ENCODE peak calls at places on chromosomes 2 and 18, in ten cellular contexts. T is gastrocnemius medialis; J is gastroesophageal sphincter; C is stimulated activated effector memory CD8-positive, alpha-beta T cell treated with anti-CD3 and anti-CD28 coated beads, Interleukin-12 subunit alpha, Interleukin-12 subunit beta, amount 100 ng/mL, for 72 hours; R is left lung; W is CD8-positive, alpha-beta T cell; P is psoas muscle; G is naive thymus-derived CD8-positive, alpha-beta T cell; N is CD4-positive, alpha-beta T cell; F is activated naive CD8-positive, alpha-beta T cell treated with anti-CD3 and anti-CD28 coated beads, Interleukin-2, amount 50 U/mL, for 24 hours. A is an unnamed sample.

GRCh38 chr18:45837283-45838070 is 12.0 kb downstream of the SIGLEC15 start:
- ATAC-seq in J (peak), W (peak), C (peak), F (peak), P (peak), T (no peak), N (peak), R (peak), G (peak), A (peak)

GRCh38 chr2:219386532-219387280 is 1.0 kb downstream of the DNPEP start:
- ATAC-seq in W (no peak), C (no peak), F (no peak), J (no peak), P (no peak), G (no peak), R (no peak), T (peak), N (no peak), A (no peak)

GRCh38 chr18:24704921-24705620 is 244.6 kb downstream of the HRH4 start:
- ATAC-seq in N (no peak), R (no peak), W (no peak), G (no peak), J (no peak), F (no peak), P (no peak), T (no peak), C (no peak), A (no peak)

GRCh38 chr18:8858888-8859511 is 153.6 kb downstream of the MTCL1 start:
- ATAC-seq in W (no peak), R (peak), G (no peak), C (no peak), F (no peak), P (peak), N (no peak), J (peak), T (peak), A (no peak)

GRCh38 chr18:68121308-68121707 is 593.6 kb downstream of the TMX3 start:
- ATAC-seq in N (no peak), J (no peak), P (no peak), F (no peak), G (no peak), C (no peak), T (no peak), R (no peak), W (no peak), A (no peak)

GRCh38 chr2:179440642-179441251 is 176.1 kb upstream of the SESTD1 start:
- ATAC-seq in C (no peak), J (no peak), W (no peak), T (no peak), N (no peak), G (no peak), R (peak), F (no peak), P (peak), A (no peak)

GRCh38 chr2:69789129-69789528 is 40.3 kb upstream of the GMCL1 start:
- ATAC-seq in F (no peak), N (no peak), J (peak), T (peak), C (no peak), G (no peak), P (no peak), R (peak), W (no peak), A (no peak)

GRCh38 chr2:238554468-238555184 is 127.9 kb downstream of the ASB1 start:
- ATAC-seq in P (no peak), J (no peak), F (no peak), T (no peak), R (no peak), W (no peak), G (no peak), N (no peak), C (no peak), A (no peak)

GRCh38 chr2:107072150-107072940 is 186.4 kb upstream of the ST6GAL2 start:
- ATAC-seq in G (no peak), R (no peak), T (no peak), P (no peak), J (no peak), N (no peak), C (no peak), W (no peak), F (no peak), A (no peak)

GRCh38 chr2:234446404-234447076 is 50.3 kb downstream of the ARL4C start:
- ATAC-seq in N (peak), F (peak), C (peak), T (peak), W (peak), G (peak), R (peak), P (peak), J (peak), A (peak)

GRCh38 chr2:219484343-219485200 is 14.1 kb upstream of the GMPPA start:
- ATAC-seq in F (peak), W (peak), J (no peak), G (peak), C (peak), P (no peak), N (peak), T (no peak), R (peak), A (no peak)

GRCh38 chr2:71275939-71276310 is 49.0 kb upstream of the PAIP2B start:
- ATAC-seq in G (no peak), C (no peak), W (no peak), R (no peak), P (no peak), N (no peak), T (no peak), J (no peak), F (peak), A (no peak)

GRCh38 chr2:38260469-38260868 is 116.6 kb downstream of the ATL2 start:
- ATAC-seq in T (no peak), C (peak), F (peak), P (no peak), W (no peak), R (no peak), G (no peak), N (no peak), J (no peak), A (peak)

GRCh38 chr2:210007895-210008294 is 5.5 kb downstream of the RPE start:
- ATAC-seq in C (no peak), T (no peak), W (no peak), R (peak), N (no peak), G (no peak), P (no peak), F (no peak), J (no peak), A (no peak)

GRCh38 chr2:1972948-1973347 is 228.6 kb upstream of the PXDN start:
- ATAC-seq in W (no peak), C (no peak), J (no peak), T (no peak), G (no peak), N (no peak), F (no peak), P (no peak), R (no peak), A (no peak)

GRCh38 chr2:44655401-44655864 is 286.1 kb upstream of the SIX3 start:
- ATAC-seq in J (no peak), T (no peak), C (no peak), P (no peak), F (no peak), W (no peak), N (no peak), G (no peak), R (no peak), A (no peak)

GRCh38 chr2:178327516-178327915 is 123.5 kb downstream of the PRKRA start:
- ATAC-seq in F (no peak), T (no peak), J (no peak), W (no peak), G (no peak), C (no peak), R (peak), N (no peak), P (no peak), A (no peak)

GRCh38 chr2:15577071-15577706 is 14.5 kb upstream of the DDX1 start:
- ATAC-seq in W (peak), F (peak), P (peak), N (peak), C (peak), R (peak), G (peak), T (peak), J (peak), A (peak)

GRCh38 chr2:236075802-236076201 is 92.4 kb downstream of the GBX2 start:
- ATAC-seq in W (no peak), T (no peak), N (no peak), F (no peak), P (no peak), C (no peak), J (no peak), G (no peak), R (no peak), A (no peak)

GRCh38 chr2:237671466-237672173 is 44.2 kb downstream of the LRRFIP1 start:
- ATAC-seq in F (no peak), J (no peak), P (no peak), W (no peak), N (no peak), G (no peak), T (no peak), R (no peak), C (no peak), A (no peak)

GRCh38 chr2:99471635-99472326 is 18.0 kb downstream of the REV1 start:
- ATAC-seq in F (no peak), T (no peak), W (peak), P (no peak), J (no peak), N (no peak), G (no peak), R (no peak), C (no peak), A (no peak)

GRCh38 chr18:58088723-58089074 is 44.7 kb downstream of the NEDD4L start:
- ATAC-seq in T (no peak), N (no peak), P (no peak), R (peak), G (no peak), F (no peak), C (no peak), W (no peak), J (no peak), A (no peak)

A was measured in stimulated activated memory B cell treated with anti-CD40 and anti-IgM and Interleukin-4, amounts not matched to agents 10 μg/mL and 1 μg/mL and 100 μg/mL, for 72 hours.